ENCODE peak calls at places on chromosomes 6 and 20, in nine cellular contexts. Q, X, G, Y, W, L, R, N and M are unnamed samples.
A peak's percentile ranks its signal among the peaks of the same experiment; 100 is the strongest.

GRCh38 chr6:9039258-9039657 is 603.9 kb upstream of the SLC35B3 start:
- DNase-seq in W (peak; percentile 35), Q (no peak), Y (no peak), X (no peak), L (no peak), R (no peak), N (no peak), G (peak; percentile 18), M (no peak)

GRCh38 chr6:166313255-166314070 is 5.3 kb upstream of the PRR18 start:
- DNase-seq in X (peak; percentile 38), L (no peak), W (no peak), Y (peak; percentile 45), N (no peak), G (peak; percentile 49), Q (peak; percentile 46), R (no peak), M (peak; percentile 74)

GRCh38 chr6:119727504-119728219 is 378.1 kb upstream of the MAN1A1 start:
- DNase-seq in Y (no peak), G (no peak), X (no peak), N (no peak), Q (no peak), W (no peak), R (peak; percentile 14), L (no peak), M (no peak)

GRCh38 chr20:50169329-50169823 is 15.9 kb upstream of the PEDS1 start:
- DNase-seq in Y (peak; percentile 76), W (peak; percentile 79), G (peak; percentile 90), Q (peak; percentile 79), R (no peak), N (peak; percentile 81), L (peak; percentile 85), X (peak; percentile 91), M (peak; percentile 73)

GRCh38 chr20:61588356-61589054 is 336.4 kb downstream of the CDH4 start:
- DNase-seq in Y (peak; percentile 69), G (no peak), N (no peak), R (peak; percentile 6), L (peak; percentile 51), W (no peak), X (no peak), Q (peak; percentile 55), M (no peak)

GRCh38 chr6:140979642-140980091 is 1153.1 kb upstream of the GJE1 start:
- DNase-seq in N (no peak), Y (peak; percentile 89), X (no peak), Q (peak; percentile 86), R (peak; percentile 9), G (peak; percentile 29), L (no peak), W (no peak), M (no peak)

GRCh38 chr6:26390504-26390903 is 7.6 kb downstream of the BTN2A2 start:
- DNase-seq in N (no peak), Q (no peak), X (no peak), Y (no peak), G (no peak), R (no peak), W (no peak), L (no peak), M (no peak)

GRCh38 chr6:33863723-33864440 is 60.1 kb upstream of the MLN start:
- DNase-seq in Y (no peak), X (no peak), R (no peak), G (no peak), Q (no peak), N (no peak), L (no peak), W (no peak), M (no peak)

DNA sequence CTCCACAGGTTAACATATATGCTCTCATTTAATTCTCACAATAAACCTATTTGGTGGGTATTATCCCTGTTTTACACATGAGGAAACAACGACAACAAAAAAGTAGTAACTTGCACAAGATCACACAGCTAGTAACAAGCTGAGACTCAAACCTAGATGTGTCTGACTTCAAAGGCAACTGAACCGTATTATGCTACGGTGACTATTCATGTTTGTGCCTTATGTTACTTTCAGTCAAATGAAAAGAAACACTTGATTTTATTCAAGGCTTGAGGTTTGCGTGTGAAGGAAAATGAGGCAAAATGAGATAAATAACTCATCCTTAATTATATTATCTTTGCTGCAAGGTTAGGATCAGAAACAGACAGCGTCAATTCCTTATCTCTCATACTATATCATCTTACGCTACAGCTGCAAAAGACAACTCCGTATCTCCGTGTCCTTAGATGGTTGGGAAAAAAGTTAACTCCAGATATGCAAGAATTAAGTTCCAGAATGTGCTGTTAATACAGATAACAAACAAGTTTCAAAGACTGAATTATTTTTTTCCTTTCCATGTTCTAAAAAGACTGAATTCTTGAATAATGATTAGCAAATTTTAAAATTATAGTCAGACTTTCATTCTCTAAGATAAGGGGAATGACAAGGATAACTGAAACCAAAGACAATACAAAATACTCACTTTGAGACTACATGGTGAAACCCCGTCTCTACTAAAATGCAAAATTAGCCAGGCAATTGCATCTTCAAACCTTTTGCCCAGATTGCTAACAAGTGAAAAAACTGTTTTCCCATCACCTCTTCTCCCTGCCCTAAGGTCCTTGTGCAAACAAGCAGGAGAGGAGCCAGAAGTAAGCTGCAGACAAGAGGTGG is 27.8 kb downstream of the STAU1 start:
- DNase-seq in N (no peak), L (no peak), W (no peak), G (no peak), Y (no peak), R (no peak), Q (no peak), X (no peak), M (no peak)
- H3K4me1 ChIP-seq in N (no peaks in the 10 kb centered on the region), L (no peaks in the 10 kb centered on the region), W (no peaks in the 10 kb centered on the region), G (peaks cover 30% of the 10 kb centered on the region), Y (peaks cover 2% of the 10 kb centered on the region), R (peaks cover 7% of the 10 kb centered on the region), Q (no peaks in the 10 kb centered on the region), X (no peaks in the 10 kb centered on the region), M (peaks cover 3% of the 10 kb centered on the region)

GRCh38 chr6:151339369-151339768 is 52.0 kb downstream of the ZBTB2 start:
- DNase-seq in Q (no peak), Y (no peak), R (no peak), G (no peak), X (no peak), W (no peak), L (no peak), N (no peak), M (no peak)

GRCh38 chr6:151340206-151340978 is 51.0 kb downstream of the ZBTB2 start:
- DNase-seq in X (no peak), G (no peak), Q (no peak), N (no peak), Y (no peak), W (no peak), R (no peak), L (no peak), M (no peak)

GRCh38 chr6:151335930-151336329 is 55.4 kb downstream of the ZBTB2 start:
- DNase-seq in X (no peak), L (no peak), G (no peak), R (no peak), N (no peak), Y (no peak), Q (no peak), W (no peak), M (no peak)

GRCh38 chr6:151341481-151342195 is 49.7 kb downstream of the ZBTB2 start:
- DNase-seq in W (no peak), N (no peak), Y (no peak), G (no peak), L (no peak), R (no peak), X (no peak), Q (no peak), M (no peak)

DNA sequence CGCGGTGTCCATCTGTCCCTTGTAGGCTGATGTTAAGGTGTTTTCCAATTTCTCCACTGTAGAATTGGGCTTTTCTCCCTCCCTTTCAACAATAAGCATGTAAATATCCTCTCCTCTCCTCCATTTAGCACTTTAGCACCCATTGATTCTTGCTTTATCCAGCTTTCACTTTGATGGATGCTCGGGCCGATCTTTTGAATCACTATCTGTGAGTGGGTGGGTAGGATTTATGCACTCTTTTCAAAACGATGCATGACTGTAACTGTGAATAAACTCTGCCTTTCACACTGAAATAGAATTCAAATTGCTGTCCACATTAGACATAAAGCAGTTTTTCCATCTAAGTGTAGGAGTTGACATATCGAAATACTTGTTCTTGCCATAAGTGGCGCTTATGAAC is 52.5 kb downstream of the ZBTB2 start:
- DNase-seq in X (no peak), G (no peak), Y (no peak), W (no peak), R (no peak), N (no peak), L (no peak), Q (no peak), M (no peak)
- H3K4me1 ChIP-seq in X (no peaks in the 10 kb centered on the region), G (no peaks in the 10 kb centered on the region), Y (no peaks in the 10 kb centered on the region), W (no peaks in the 10 kb centered on the region), R (no peaks in the 10 kb centered on the region), N (no peaks in the 10 kb centered on the region), L (no peaks in the 10 kb centered on the region), Q (no peaks in the 10 kb centered on the region), M (no peaks in the 10 kb centered on the region)

GRCh38 chr6:43773981-43774775 is 4.2 kb downstream of the VEGFA start:
- DNase-seq in G (no peak), N (peak; percentile 39), L (peak; percentile 60), X (no peak), Y (no peak), R (no peak), Q (no peak), W (no peak), M (no peak)

GRCh38 chr6:43772571-43773049 is 2.6 kb downstream of the VEGFA start:
- DNase-seq in R (no peak), X (peak; percentile 49), N (peak; percentile 80), Y (no peak), G (peak; percentile 55), Q (peak; percentile 28), W (peak; percentile 72), L (peak; percentile 64), M (peak; percentile 58)

GRCh38 chr6:43771858-43772570 is 2.0 kb downstream of the VEGFA start:
- DNase-seq in W (peak; percentile 87), Q (peak; percentile 86), R (no peak), Y (no peak), X (peak; percentile 83), G (peak; percentile 86), L (peak; percentile 90), N (peak; percentile 92), M (peak; percentile 82)

GRCh38 chr6:43774776-43775583 is 5.0 kb downstream of the VEGFA start:
- DNase-seq in N (peak; percentile 88), W (peak; percentile 83), Q (peak; percentile 89), Y (peak; percentile 61), R (no peak), X (peak; percentile 85), G (peak; percentile 84), L (peak; percentile 84), M (peak; percentile 91)

DNA sequence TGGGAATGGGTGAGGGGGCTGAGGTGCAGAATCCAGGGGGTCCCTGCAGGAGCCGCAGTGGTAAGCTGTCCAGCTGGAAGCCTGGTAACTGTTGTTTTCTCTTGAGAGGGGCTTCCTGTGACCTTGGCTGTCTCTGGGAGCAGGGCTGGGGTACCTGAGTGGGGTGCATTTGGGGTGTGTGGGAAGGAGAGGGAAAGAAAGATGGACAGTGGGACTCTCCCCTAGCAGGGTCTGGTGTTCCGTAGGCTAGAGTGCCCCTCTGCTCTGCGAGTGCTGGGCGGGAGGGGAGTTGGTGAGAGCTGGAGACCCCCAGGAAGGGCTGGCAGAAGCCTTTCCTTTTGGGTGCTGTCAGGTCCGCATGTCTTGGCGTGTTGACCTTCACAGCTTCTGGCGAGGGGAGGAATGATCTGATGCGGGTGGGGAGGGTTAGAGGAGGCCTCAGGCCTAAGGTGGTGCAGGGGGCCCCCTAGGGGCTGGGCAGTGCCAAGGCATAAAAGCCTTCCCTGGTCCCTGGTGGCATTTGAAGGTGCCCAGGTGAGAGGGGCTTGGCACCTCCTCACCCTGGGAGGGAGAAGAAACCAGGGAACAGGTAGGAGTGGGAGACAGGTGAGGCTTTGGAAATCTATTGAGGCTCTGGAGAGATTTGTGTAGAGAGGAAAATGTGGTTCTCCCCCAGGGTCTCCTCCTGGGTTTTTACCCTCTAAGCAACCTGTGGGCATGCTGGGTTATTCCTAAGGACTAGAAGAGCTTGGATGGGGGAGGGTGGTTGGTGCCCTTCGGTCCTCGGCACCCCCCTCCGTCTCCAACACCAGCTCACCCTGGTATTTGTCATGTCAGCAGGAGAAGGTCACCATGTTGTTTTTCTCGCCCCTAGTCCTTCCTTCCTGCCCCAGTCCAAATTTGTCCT is 3.3 kb downstream of the VEGFA start:
- DNase-seq in G (peak; percentile 76), X (peak; percentile 86), L (peak; percentile 74), W (peak; percentile 73), N (peak; percentile 87), Q (peak; percentile 80), R (no peak), Y (peak; percentile 57), M (peak; percentile 71)
- H3K4me1 ChIP-seq in G (peaks cover 46% of the 10 kb centered on the region), X (peaks cover 16% of the 10 kb centered on the region), L (peaks cover 28% of the 10 kb centered on the region), W (peaks cover 41% of the 10 kb centered on the region), N (peaks cover 50% of the 10 kb centered on the region), Q (peaks cover 31% of the 10 kb centered on the region), R (peaks cover 11% of the 10 kb centered on the region), Y (peaks cover 30% of the 10 kb centered on the region), M (peaks cover 59% of the 10 kb centered on the region)

GRCh38 chr6:169859401-169859977 is 108.1 kb downstream of the ERMARD start:
- DNase-seq in R (no peak), G (no peak), L (no peak), Y (no peak), W (no peak), Q (no peak), X (no peak), N (no peak), M (peak; percentile 9)

GRCh38 chr6:169859978-169860703 is 108.7 kb downstream of the ERMARD start:
- DNase-seq in N (no peak), X (peak; percentile 12), R (no peak), G (no peak), W (no peak), L (no peak), Q (no peak), Y (no peak), M (peak; percentile 19)

GRCh38 chr6:169862464-169863148 is 111.2 kb downstream of the ERMARD start:
- DNase-seq in Y (no peak), N (no peak), Q (no peak), G (no peak), L (no peak), R (peak; percentile 54), W (no peak), X (peak; percentile 13), M (no peak)

GRCh38 chr6:169863149-169863525 is 111.7 kb downstream of the ERMARD start:
- DNase-seq in L (no peak), R (no peak), W (no peak), Q (no peak), Y (no peak), N (no peak), G (no peak), X (peak; percentile 10), M (no peak)

DNA sequence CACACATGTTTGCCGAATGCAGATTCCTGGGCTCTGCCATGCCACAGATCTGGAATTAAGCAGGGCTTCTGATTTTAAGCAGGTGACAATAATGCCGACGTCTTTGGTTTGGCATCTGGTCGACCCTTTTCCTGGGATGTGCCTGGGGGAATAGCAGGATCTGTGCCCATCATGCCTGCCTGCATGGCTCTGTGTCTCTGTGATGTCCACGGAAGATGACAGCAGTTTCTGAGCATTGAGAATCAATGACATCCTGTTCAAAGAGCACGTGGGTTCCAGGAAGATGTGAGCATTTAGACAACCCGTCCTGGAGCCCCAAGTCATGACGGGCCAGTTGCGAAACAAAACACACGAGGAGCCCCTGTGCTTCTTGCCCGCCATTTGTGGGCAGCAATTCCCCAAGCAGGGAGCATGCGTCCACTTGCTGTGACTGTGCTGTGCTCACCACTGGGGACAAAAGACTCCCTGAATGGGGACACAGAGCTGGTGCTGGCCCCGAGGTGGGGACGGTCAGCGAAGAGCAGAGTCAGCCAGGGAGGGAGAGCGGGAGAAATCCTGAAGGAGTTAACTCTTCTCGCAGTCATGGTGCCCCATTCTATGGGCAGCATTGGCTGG is 110.1 kb downstream of the ERMARD start:
- DNase-seq in W (no peak), L (no peak), R (no peak), X (peak; percentile 13), Y (no peak), G (no peak), N (no peak), Q (no peak), M (peak; percentile 39)
- H3K4me1 ChIP-seq in W (peaks cover 2% of the 10 kb centered on the region), L (peaks cover 12% of the 10 kb centered on the region), R (peaks cover 5% of the 10 kb centered on the region), X (no peaks in the 10 kb centered on the region), Y (no peaks in the 10 kb centered on the region), G (no peaks in the 10 kb centered on the region), N (no peaks in the 10 kb centered on the region), Q (no peaks in the 10 kb centered on the region), M (no peaks in the 10 kb centered on the region)